ENCODE peak calls at places on chromosome 10, in five cellular contexts. M is uterus, V is IMR-90, C is prostate gland, F is body of pancreas. U is an unnamed sample.

GRCh38 chr10:116444527-116445142 is 17.0 kb downstream of the PNLIPRP3 start:
- DNase-seq in M (no peak), V (peak; percentile 31), C (no peak), F (peak; percentile 46), U (no peak)

GRCh38 chr10:126917375-126917774 is 12.1 kb downstream of the DOCK1 start:
- DNase-seq in F (no peak), C (no peak), V (no peak), M (no peak), U (no peak)

GRCh38 chr10:102227050-102227449 is 951 bp downstream of the ELOVL3 start:
- DNase-seq in F (no peak), C (no peak), V (peak; percentile 49), M (no peak), U (no peak)

GRCh38 chr10:131803863-131804425 is 96.9 kb upstream of the PPP2R2D start:
- DNase-seq in V (no peak), F (no peak), M (no peak), C (no peak), U (no peak)

GRCh38 chr10:8444630-8445029 is 390.1 kb downstream of the GATA3 start:
- DNase-seq in M (no peak), V (no peak), F (no peak), C (no peak), U (no peak)

GRCh38 chr10:100743626-100744135 is 1.7 kb upstream of the PAX2 start:
- DNase-seq in F (peak; percentile 72), C (no peak), M (no peak), V (peak; percentile 55), U (no peak)

GRCh38 chr10:112973046-112973445 is 23.0 kb downstream of the TCF7L2 start:
- DNase-seq in F (no peak), C (no peak), V (no peak), M (no peak), U (no peak)

GRCh38 chr10:80275135-80275498 is 14.3 kb downstream of the MAT1A start:
- DNase-seq in V (no peak), F (no peak), C (no peak), M (no peak), U (no peak)

GRCh38 chr10:75765705-75766104 is 334.3 kb downstream of the LRMDA start:
- DNase-seq in F (no peak), M (no peak), C (no peak), V (no peak), U (no peak)

GRCh38 chr10:18332048-18332447 is 191.8 kb downstream of the CACNB2 start:
- DNase-seq in V (no peak), M (peak; percentile 20), F (no peak), C (no peak), U (no peak)

GRCh38 chr10:132955479-132955878 is 13.1 kb upstream of the CFAP46 start:
- DNase-seq in C (no peak), F (no peak), M (no peak), V (no peak), U (no peak)

GRCh38 chr10:71084061-71084817 is 128.1 kb upstream of the UNC5B start:
- DNase-seq in V (no peak), F (no peak), C (no peak), M (no peak), U (no peak)

GRCh38 chr10:14617850-14618249 is 156.8 kb downstream of the FAM107B start:
- DNase-seq in M (no peak), C (no peak), F (no peak), V (peak; percentile 45), U (no peak)

GRCh38 chr10:5684971-5685763 is 529 bp downstream of the TASOR2 start:
- DNase-seq in F (peak; percentile 70), V (peak; percentile 75), M (peak; percentile 51), C (peak; percentile 67), U (no peak)

GRCh38 chr10:35650894-35651293 is 8.8 kb upstream of the FZD8 start:
- DNase-seq in V (no peak), M (no peak), C (no peak), F (no peak), U (no peak)

GRCh38 chr10:46223626-46224413 is 63.0 kb upstream of the ANTXRL start:
- DNase-seq in V (no peak), C (no peak), F (no peak), M (no peak), U (no peak)

GRCh38 chr10:10892290-10892875 is 125.3 kb upstream of the CELF2 start:
- DNase-seq in C (no peak), V (no peak), M (no peak), F (no peak), U (no peak)

GRCh38 chr10:52387744-52388143 is 73.7 kb downstream of the DKK1 start:
- DNase-seq in F (no peak), M (no peak), C (no peak), V (no peak), U (no peak)

GRCh38 chr10:131352765-131353290 is 41.3 kb upstream of the TCERG1L start:
- DNase-seq in M (no peak), V (no peak), C (no peak), F (no peak), U (no peak)

GRCh38 chr10:70132098-70133029 is at the start of gene AIFM2:
- DNase-seq in F (peak; percentile 84), C (peak; percentile 57), V (peak; percentile 61), M (peak; percentile 72), U (no peak)

GRCh38 chr10:92420554-92421275 is 129.7 kb downstream of the MARCHF5 start:
- DNase-seq in F (no peak), C (no peak), V (no peak), M (no peak), U (no peak)

GRCh38 chr10:12777840-12778585 is 223.5 kb downstream of the CCDC3 start:
- DNase-seq in V (no peak), C (no peak), M (no peak), F (no peak), U (no peak)

GRCh38 chr10:69179089-69179742 is 818 bp upstream of the SUPV3L1 start:
- DNase-seq in V (no peak), C (no peak), F (peak; percentile 28), M (no peak), U (no peak)

GRCh38 chr10:35328404-35329037 is 7.8 kb upstream of the CCNY start:
- DNase-seq in C (no peak), V (peak; percentile 95), F (no peak), M (no peak), U (no peak)

GRCh38 chr10:79047875-79048638 is 20.7 kb upstream of the ZMIZ1 start:
- DNase-seq in V (no peak), C (no peak), F (peak; percentile 38), M (peak; percentile 13), U (no peak)

GRCh38 chr10:38038107-38038931 is 27.8 kb downstream of the ZNF33A start:
- DNase-seq in M (no peak), C (no peak), F (no peak), V (peak; percentile 8), U (no peak)

GRCh38 chr10:99720387-99720786 is 11.5 kb downstream of the COX15 start:
- DNase-seq in F (no peak), M (no peak), C (no peak), V (no peak), U (no peak)

GRCh38 chr10:67818323-67818722 is 19.7 kb downstream of the DNAJC12 start:
- DNase-seq in M (no peak), V (peak; percentile 44), F (no peak), C (no peak), U (no peak)

GRCh38 chr10:34801066-34801738 is 13.9 kb downstream of the PARD3 start:
- DNase-seq in F (peak; percentile 35), C (no peak), V (no peak), M (peak; percentile 43), U (no peak)

GRCh38 chr10:107671968-107672367 is 507.5 kb upstream of the SORCS1 start:
- DNase-seq in F (no peak), M (no peak), C (no peak), V (no peak), U (no peak)

GRCh38 chr10:112369495-112370423 is 4.2 kb upstream of the ACSL5 start:
- DNase-seq in M (no peak), C (no peak), V (no peak), F (no peak), U (no peak)

GRCh38 chr10:4023997-4024396 is 239.0 kb upstream of the KLF6 start:
- DNase-seq in F (no peak), C (no peak), V (peak; percentile 27), M (no peak), U (no peak)

GRCh38 chr10:4025339-4025738 is 240.3 kb upstream of the KLF6 start:
- DNase-seq in C (no peak), V (no peak), M (no peak), F (no peak), U (no peak)

GRCh38 chr10:4024846-4025245 is 239.8 kb upstream of the KLF6 start:
- DNase-seq in M (no peak), C (no peak), F (no peak), V (no peak), U (no peak)

GRCh38 chr10:4020651-4021050 is 235.6 kb upstream of the KLF6 start:
- DNase-seq in C (no peak), F (no peak), M (no peak), V (no peak), U (no peak)

GRCh38 chr10:4022473-4022872 is 237.5 kb upstream of the KLF6 start:
- DNase-seq in V (no peak), F (no peak), C (no peak), M (no peak), U (no peak)
- TF ChIP-seq POLR2A in V (no peak), F (no peak), C (no peak), M (no peak), U (no peak)

GRCh38 chr10:84076540-84077195 is 62.6 kb upstream of the GHITM start:
- DNase-seq in M (peak; percentile 28), V (peak; percentile 18), F (no peak), C (no peak), U (no peak)
- TF ChIP-seq CTCF in M (no peak), V (peak; percentile 44), F (no peak), C (no peak), U (no peak)

GRCh38 chr10:31929260-31929985 is 792 bp upstream of the ARHGAP12 start:
- DNase-seq in F (peak; percentile 86), M (peak; percentile 55), V (no peak), C (peak; percentile 59), U (no peak)
- TF ChIP-seq POLR2A in F (no peak), M (no peak), V (no peak), C (no peak), U (no peak)

GRCh38 chr10:28734940-28735759 is 57.8 kb downstream of the BAMBI start:
- DNase-seq in C (no peak), M (no peak), V (peak; percentile 96), F (peak; percentile 23), U (no peak)

GRCh38 chr10:28733647-28734046 is 56.3 kb downstream of the BAMBI start:
- DNase-seq in F (no peak), C (no peak), V (no peak), M (no peak), U (no peak)

GRCh38 chr10:28737096-28737495 is 59.8 kb downstream of the BAMBI start:
- DNase-seq in V (no peak), C (no peak), F (no peak), M (no peak), U (no peak)

GRCh38 chr10:28733245-28733644 is 55.9 kb downstream of the BAMBI start:
- DNase-seq in C (no peak), M (no peak), V (no peak), F (no peak), U (no peak)

DNA sequence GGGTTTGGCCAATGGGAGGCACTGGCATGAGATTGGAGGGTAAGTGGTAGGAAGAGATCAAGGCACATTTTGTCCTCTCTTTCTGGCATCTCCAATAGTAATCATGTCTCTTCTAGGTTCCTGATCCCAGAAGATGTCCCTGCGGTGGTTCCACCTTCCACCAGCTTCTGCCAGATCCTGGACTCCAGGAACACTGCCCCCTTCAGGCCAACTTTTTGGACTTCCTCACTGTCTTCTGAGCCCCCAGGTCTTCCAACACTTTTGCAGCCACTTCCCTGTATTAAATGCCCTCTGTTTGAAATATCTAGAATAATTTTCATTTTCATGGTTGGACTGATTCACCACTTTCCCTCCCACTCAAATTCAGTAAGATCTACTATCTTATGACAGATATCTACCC is 60.9 kb downstream of the BAMBI start:
- DNase-seq in V (no peak), F (no peak), C (no peak), M (no peak), U (no peak)
- TF ChIP-seq CTCF in V (no peak), F (no peak), C (no peak), M (no peak), U (no peak)

U was measured in esophagus squamous epithelium.